ENCODE peak calls at places on chromosomes 2 and 18, in seven cellular contexts. E is caudate nucleus, X is KBM-7, J is SK-N-DZ, M is foreskin melanocyte, K is astrocyte, L is HS-5. N is an unnamed sample.

GRCh38 chr2:45361666-45362065 is 249.4 kb downstream of the SRBD1 start:
- DNase-seq in E (no peak), X (no peak), J (no peak), M (no peak), K (no peak), L (no peak), N (no peak)

GRCh38 chr2:133788391-133788790 is 220.1 kb upstream of the NCKAP5 start:
- DNase-seq in E (no peak), X (no peak), J (no peak), M (no peak), K (peak), L (no peak), N (no peak)

GRCh38 chr2:18067980-18068379 is 189.5 kb downstream of the KCNS3 start:
- DNase-seq in E (no peak), X (no peak), J (peak), M (peak), K (no peak), L (no peak), N (no peak)

GRCh38 chr18:25066536-25066935 is 285.4 kb downstream of the ZNF521 start:
- DNase-seq in E (no peak), X (no peak), J (no peak), M (no peak), K (peak), L (no peak), N (no peak)

GRCh38 chr2:25030702-25031101 is 11.2 kb upstream of the EFR3B start:
- DNase-seq in E (no peak), X (peak), J (no peak), M (peak), K (no peak), L (no peak), N (peak)

GRCh38 chr18:68164909-68165308 is 550.0 kb downstream of the TMX3 start:
- DNase-seq in E (no peak), X (no peak), J (no peak), M (no peak), K (no peak), L (no peak), N (no peak)

GRCh38 chr2:162002623-162003200 is 71.3 kb downstream of the DPP4 start:
- DNase-seq in E (no peak), X (no peak), J (no peak), M (no peak), K (no peak), L (no peak), N (no peak)

GRCh38 chr2:235577404-235578330 is 83.8 kb downstream of the AGAP1 start:
- DNase-seq in E (peak), X (no peak), J (no peak), M (peak), K (peak), L (no peak), N (no peak)

GRCh38 chr2:16537347-16537746 is 128.3 kb downstream of the CYRIA start:
- DNase-seq in E (no peak), X (no peak), J (no peak), M (no peak), K (peak), L (no peak), N (no peak)

GRCh38 chr2:120826716-120827410 is 91.2 kb downstream of the GLI2 start:
- DNase-seq in E (no peak), X (no peak), J (no peak), M (no peak), K (no peak), L (no peak), N (no peak)

GRCh38 chr2:53438692-53439091 is 328.9 kb upstream of the CHAC2 start:
- DNase-seq in E (no peak), X (no peak), J (no peak), M (no peak), K (no peak), L (no peak), N (no peak)

GRCh38 chr2:99101697-99102096 is 39.8 kb upstream of the C2orf15 start:
- DNase-seq in E (no peak), X (peak), J (no peak), M (peak), K (no peak), L (no peak), N (peak)

GRCh38 chr18:3706279-3707097 is 256.5 kb downstream of the TGIF1 start:
- DNase-seq in E (no peak), X (no peak), J (peak), M (peak), K (no peak), L (no peak), N (peak)

GRCh38 chr2:84879595-84880394 is 1.1 kb downstream of the TRABD2A start:
- DNase-seq in E (no peak), X (no peak), J (peak), M (no peak), K (no peak), L (no peak), N (no peak)

GRCh38 chr18:58754544-58755068 is 83.3 kb downstream of the MALT1 start:
- DNase-seq in E (no peak), X (peak), J (no peak), M (no peak), K (peak), L (no peak), N (peak)